ENCODE peak calls at places on chromosomes 16 and 17, in four cellular contexts. G is activated CD4-positive, alpha-beta T cell treated with anti-CD3 and anti-CD28 coated beads for 1 hour; O is iris pigment epithelial cell; P is CD4-positive, alpha-beta T cell. A is an unnamed sample.

GRCh38 chr16:1991588-1992474 is 2.1 kb downstream of the SYNGR3 start:
- DNase-seq in O (peak), G (peak), P (peak), A (peak)

GRCh38 chr16:73323880-73324279 is 276.0 kb upstream of the ZFHX3 start:
- DNase-seq in G (no peak), O (no peak), P (no peak), A (no peak)

GRCh38 chr17:11608396-11608795 is 10.1 kb downstream of the DNAH9 start:
- DNase-seq in O (peak), P (no peak), G (no peak), A (no peak)

GRCh38 chr17:65515959-65516948 is 45.2 kb downstream of the AXIN2 start:
- DNase-seq in O (peak), G (no peak), P (no peak), A (no peak)

GRCh38 chr17:76899414-76899813 is 31.2 kb downstream of the MGAT5B start:
- DNase-seq in G (no peak), O (no peak), P (no peak), A (no peak)

GRCh38 chr16:2598723-2599122 is 60.9 kb downstream of the PDPK1 start:
- DNase-seq in O (no peak), P (no peak), G (no peak), A (no peak)

GRCh38 chr16:81780350-81780749 is 1.3 kb downstream of the PLCG2 start:
- DNase-seq in O (no peak), P (no peak), G (no peak), A (no peak)

GRCh38 chr16:9153502-9153864 is 62.0 kb downstream of the HAPSTR1 start:
- DNase-seq in O (no peak), P (no peak), G (no peak), A (no peak)

GRCh38 chr17:1188812-1189211 is 9.0 kb upstream of the ABR start:
- DNase-seq in O (no peak), P (no peak), G (no peak), A (peak)

GRCh38 chr17:74864866-74865395 is 5.2 kb upstream of the GRIN2C start:
- DNase-seq in O (peak), G (peak), P (peak), A (peak)

GRCh38 chr16:50371936-50372595 is 3.3 kb upstream of the BRD7 start:
- DNase-seq in O (peak), G (no peak), P (no peak), A (peak)

GRCh38 chr17:1617620-1618174 is 10.9 kb downstream of the SLC43A2 start:
- DNase-seq in P (no peak), G (no peak), O (peak), A (peak)

GRCh38 chr16:24208710-24209109 is 47.4 kb upstream of the CACNG3 start:
- DNase-seq in O (no peak), P (no peak), G (no peak), A (no peak)

GRCh38 chr16:29700253-29700987 is 21.4 kb downstream of the QPRT start:
- DNase-seq in O (peak), G (peak), P (peak), A (peak)

GRCh38 chr17:40018211-40019121 is 3.2 kb downstream of the CSF3 start:
- DNase-seq in P (no peak), G (no peak), O (no peak), A (peak)

GRCh38 chr16:59758848-59759247 is 1024.7 kb upstream of the GOT2 start:
- DNase-seq in O (peak), P (no peak), G (no peak), A (peak)

GRCh38 chr17:71987634-71988033 is 133.2 kb upstream of the SOX9 start:
- DNase-seq in G (no peak), O (peak), P (no peak), A (peak)

GRCh38 chr17:77110006-77110374 is 30.8 kb upstream of the SEC14L1 start:
- DNase-seq in G (no peak), P (no peak), O (peak), A (peak)

GRCh38 chr17:39929657-39930407 is 2.3 kb downstream of the LRRC3C start:
- DNase-seq in O (peak), P (no peak), G (no peak), A (peak)

A was measured in EL.